ENCODE peak calls at places on chromosomes 13 and 19, in nine cellular contexts. U, Y, N, M, O, V, S, A and X are unnamed samples.

GRCh38 chr13:104473936-104474335 is 1407.7 kb upstream of the SLC10A2 start:
- DNase-seq in N (no peak), Y (no peak), M (no peak), U (no peak), V (no peak), S (no peak), O (no peak), A (no peak), X (no peak)

GRCh38 chr13:53100394-53101063 is 71.9 kb downstream of the OLFM4 start:
- DNase-seq in Y (no peak), N (no peak), M (no peak), V (no peak), U (no peak), S (no peak), A (no peak), O (no peak), X (no peak)

GRCh38 chr13:50714886-50715285 is 128.6 kb downstream of the DLEU7 start:
- DNase-seq in M (no peak), Y (no peak), S (no peak), A (no peak), U (no peak), O (no peak), N (no peak), V (no peak), X (no peak)

GRCh38 chr13:103006706-103007426 is 59.4 kb downstream of the SLC10A2 start:
- DNase-seq in U (no peak), A (no peak), S (peak), O (no peak), M (no peak), V (no peak), N (no peak), Y (no peak), X (no peak)

GRCh38 chr13:101144808-101145419 is 271.4 kb downstream of the NALCN start:
- DNase-seq in N (peak), M (peak), S (no peak), A (no peak), Y (peak), V (peak), O (no peak), U (peak), X (no peak)

GRCh38 chr19:49133621-49134454 is 14.5 kb downstream of the PPFIA3 start:
- DNase-seq in V (no peak), S (no peak), M (no peak), O (peak), U (no peak), N (no peak), A (no peak), Y (peak), X (no peak)

GRCh38 chr19:10061717-10062310 is 24.3 kb upstream of the SHFL start:
- DNase-seq in O (no peak), M (peak), V (no peak), A (no peak), Y (no peak), U (no peak), S (no peak), N (no peak), X (no peak)

GRCh38 chr19:18442941-18443340 is 5.0 kb upstream of the ISYNA1 start:
- DNase-seq in A (no peak), O (no peak), U (no peak), V (no peak), S (no peak), M (no peak), N (no peak), Y (no peak), X (no peak)

GRCh38 chr19:9945319-9945966 is 9.1 kb upstream of the OLFM2 start:
- DNase-seq in V (peak), S (no peak), A (peak), N (peak), U (peak), Y (no peak), M (peak), O (no peak), X (no peak)

GRCh38 chr19:2302319-2303208 is 5.4 kb downstream of the LINGO3 start:
- DNase-seq in Y (no peak), M (no peak), S (no peak), V (no peak), O (no peak), U (no peak), A (no peak), N (peak), X (no peak)

GRCh38 chr13:107339209-107339608 is 771.3 kb upstream of the ARGLU1 start:
- DNase-seq in Y (no peak), U (no peak), A (no peak), M (peak), N (no peak), V (peak), S (no peak), O (no peak), X (no peak)

GRCh38 chr19:2076481-2077082 is 19.5 kb downstream of the MOB3A start:
- DNase-seq in M (no peak), A (no peak), O (no peak), N (no peak), U (no peak), V (no peak), Y (no peak), S (no peak), X (no peak)

GRCh38 chr19:38840583-38840968 is 9.0 kb upstream of the ECH1 start:
- DNase-seq in O (peak), M (no peak), Y (no peak), V (no peak), S (no peak), A (no peak), N (no peak), U (no peak), X (no peak)

GRCh38 chr13:59790626-59791025 is 373.1 kb downstream of the DIAPH3 start:
- DNase-seq in U (no peak), N (no peak), Y (no peak), O (no peak), A (no peak), V (no peak), M (no peak), S (no peak), X (no peak)

GRCh38 chr19:40691421-40692211 is 1.2 kb upstream of the NUMBL start:
- DNase-seq in A (no peak), N (no peak), O (peak), M (no peak), V (no peak), Y (no peak), S (no peak), U (no peak), X (no peak)

GRCh38 chr19:16281743-16282142 is 42.9 kb upstream of the KLF2 start:
- DNase-seq in U (no peak), S (no peak), V (no peak), O (no peak), N (no peak), Y (no peak), M (no peak), A (no peak), X (no peak)

GRCh38 chr19:55676384-55676783 is 1.4 kb downstream of the EPN1 start:
- DNase-seq in O (no peak), M (no peak), A (no peak), U (no peak), S (no peak), N (no peak), V (no peak), Y (no peak), X (no peak)

GRCh38 chr19:19321143-19321577 is 531 bp downstream of the MAU2 start:
- DNase-seq in U (no peak), M (peak), O (peak), V (peak), S (no peak), A (no peak), Y (peak), N (no peak), X (no peak)

GRCh38 chr13:110012102-110012739 is 225.8 kb upstream of the IRS2 start:
- DNase-seq in Y (no peak), N (no peak), O (peak), A (no peak), V (peak), M (peak), U (peak), S (no peak), X (no peak)

GRCh38 chr13:48580185-48580803 is 47.4 kb upstream of the RCBTB2 start:
- DNase-seq in S (peak), A (no peak), N (peak), Y (peak), V (peak), U (peak), M (peak), O (peak), X (no peak)

GRCh38 chr13:40799508-40799907 is 10.1 kb downstream of the SLC25A15 start:
- DNase-seq in N (no peak), S (no peak), O (no peak), U (no peak), V (no peak), Y (no peak), M (no peak), A (no peak), X (no peak)